ENCODE peak calls at places on chromosomes 4 and X, in seven cellular contexts. C is GM12878, P is H1, K is SK-N-SH, Q is HCT116, E is K562, L is HepG2. S is an unnamed sample.

GRCh38 chr4:35772291-35772690 is 472.0 kb downstream of the ARAP2 start:
- DNase-seq in C (no peak), P (no peak), K (no peak), Q (no peak), E (no peak), L (no peak), S (no peak)

GRCh38 chr4:4837316-4837715 is 22.1 kb upstream of the MSX1 start:
- DNase-seq in C (no peak), P (no peak), K (no peak), Q (no peak), E (no peak), L (no peak), S (no peak)

GRCh38 chr4:94419956-94420355 is 31.8 kb upstream of the PDLIM5 start:
- DNase-seq in C (no peak), P (no peak), K (no peak), Q (no peak), E (peak), L (peak), S (no peak)

GRCh38 chr4:71456841-71457240 is 118.0 kb downstream of the SLC4A4 start:
- DNase-seq in C (no peak), P (no peak), K (no peak), Q (no peak), E (no peak), L (peak), S (no peak)

GRCh38 chrX:75113664-75114063 is 42.4 kb downstream of the ABCB7 start:
- DNase-seq in C (no peak), P (no peak), K (no peak), Q (no peak), E (no peak), L (no peak), S (no peak)

GRCh38 chr4:19304028-19304427 is 947.7 kb upstream of the SLIT2 start:
- DNase-seq in C (no peak), P (no peak), K (no peak), Q (no peak), E (no peak), L (no peak), S (no peak)

GRCh38 chr4:146442801-146443200 is 78.9 kb downstream of the SLC10A7 start:
- DNase-seq in C (no peak), P (no peak), K (no peak), Q (no peak), E (no peak), L (no peak), S (no peak)

GRCh38 chr4:147829401-147830101 is 97.7 kb downstream of the ARHGAP10 start:
- DNase-seq in C (no peak), P (no peak), K (no peak), Q (no peak), E (no peak), L (no peak), S (no peak)

GRCh38 chr4:166658585-166658984 is 575.7 kb downstream of the SPOCK3 start:
- DNase-seq in C (peak), P (no peak), K (no peak), Q (no peak), E (no peak), L (no peak), S (no peak)

GRCh38 chrX:108537005-108537404 is 97.4 kb downstream of the COL4A5 start:
- DNase-seq in C (no peak), P (no peak), K (peak), Q (peak), E (peak), L (peak), S (peak)

GRCh38 chr4:104395219-104395618 is 99.5 kb downstream of the CXXC4 start:
- DNase-seq in C (no peak), P (no peak), K (no peak), Q (no peak), E (no peak), L (no peak), S (no peak)

GRCh38 chr4:160224049-160224448 is 1121.2 kb downstream of the RAPGEF2 start:
- DNase-seq in C (no peak), P (no peak), K (no peak), Q (no peak), E (no peak), L (no peak), S (no peak)

GRCh38 chr4:15427126-15427525 is 707 bp upstream of the C1QTNF7 start:
- DNase-seq in C (no peak), P (no peak), K (no peak), Q (no peak), E (no peak), L (no peak), S (no peak)

GRCh38 chr4:87840149-87840548 is 7.4 kb downstream of the MEPE start:
- DNase-seq in C (no peak), P (no peak), K (no peak), Q (no peak), E (no peak), L (no peak), S (no peak)

GRCh38 chrX:145817299-145817665 is 347 bp upstream of the SLITRK2 start:
- DNase-seq in C (no peak), P (no peak), K (no peak), Q (no peak), E (no peak), L (no peak), S (no peak)

GRCh38 chr4:128292349-128292748 is 4.7 kb upstream of the PGRMC2 start:
- DNase-seq in C (no peak), P (no peak), K (no peak), Q (no peak), E (no peak), L (no peak), S (no peak)

GRCh38 chr4:110503588-110504435 is 27.9 kb downstream of the ENPEP start:
- DNase-seq in C (no peak), P (no peak), K (no peak), Q (no peak), E (no peak), L (no peak), S (no peak)

GRCh38 chr4:54959656-54960055 is 165.7 kb downstream of the KDR start:
- DNase-seq in C (no peak), P (no peak), K (no peak), Q (no peak), E (no peak), L (no peak), S (no peak)

GRCh38 chr4:167234388-167234881 is at the start of gene SPOCK3:
- DNase-seq in C (no peak), P (no peak), K (peak), Q (peak), E (no peak), L (no peak), S (peak)

GRCh38 chrX:153953342-153953830 is 8.9 kb upstream of the RENBP start:
- DNase-seq in C (no peak), P (peak), K (peak), Q (no peak), E (peak), L (peak), S (peak)

GRCh38 chrX:120725874-120726273 is 96.0 kb upstream of the C1GALT1C1 start:
- DNase-seq in C (no peak), P (no peak), K (no peak), Q (no peak), E (no peak), L (no peak), S (no peak)

GRCh38 chrX:119382606-119383005 is 16.5 kb upstream of the SLC25A43 start:
- DNase-seq in C (no peak), P (no peak), K (no peak), Q (no peak), E (no peak), L (no peak), S (no peak)

GRCh38 chr4:138540056-138540800 is 298.1 kb upstream of the SLC7A11 start:
- DNase-seq in C (no peak), P (no peak), K (no peak), Q (no peak), E (no peak), L (no peak), S (no peak)

GRCh38 chr4:102600689-102601088 is 99.5 kb downstream of the NFKB1 start:
- DNase-seq in C (no peak), P (no peak), K (no peak), Q (no peak), E (no peak), L (no peak), S (no peak)

GRCh38 chr4:102599887-102600286 is 98.7 kb downstream of the NFKB1 start:
- DNase-seq in C (no peak), P (no peak), K (no peak), Q (no peak), E (no peak), L (no peak), S (no peak)

GRCh38 chr4:102598759-102599379 is 97.7 kb downstream of the NFKB1 start:
- DNase-seq in C (no peak), P (no peak), K (no peak), Q (no peak), E (no peak), L (no peak), S (no peak)

GRCh38 chr4:102599455-102599854 is 98.3 kb downstream of the NFKB1 start:
- DNase-seq in C (no peak), P (no peak), K (no peak), Q (no peak), E (no peak), L (no peak), S (no peak)

DNA sequence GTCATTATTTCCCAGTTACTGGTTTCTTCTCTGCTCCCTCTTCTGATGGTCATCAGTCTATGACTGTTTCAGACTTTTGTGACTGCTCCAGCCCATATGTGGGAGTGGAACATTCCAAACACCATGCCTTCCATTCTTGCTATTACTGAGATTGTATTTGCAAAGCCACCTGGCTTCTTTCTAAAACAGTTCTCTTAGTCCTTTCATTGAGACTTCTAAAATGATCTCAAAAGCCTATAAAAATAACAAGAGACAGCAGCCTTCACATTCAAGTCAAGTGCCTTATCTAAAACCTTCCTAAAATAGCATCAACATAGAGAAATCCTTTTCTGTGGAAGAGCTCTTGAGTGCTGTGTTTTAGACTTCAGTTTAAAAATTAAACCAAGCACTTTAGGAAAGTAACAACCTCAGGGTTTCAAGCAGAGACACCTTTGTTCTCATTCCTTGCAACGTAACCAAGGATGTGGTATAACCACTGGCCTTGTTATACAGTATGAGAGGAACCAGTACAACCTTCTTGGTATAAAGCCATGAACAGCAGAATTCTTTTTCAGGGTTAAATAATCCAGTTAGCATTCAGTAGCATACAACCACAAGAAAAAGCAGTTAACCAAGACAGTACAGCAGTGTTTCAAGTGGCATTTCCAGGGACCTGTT is 97.1 kb downstream of the NFKB1 start:
- DNase-seq in C (no peak), P (no peak), K (no peak), Q (no peak), E (no peak), L (no peak), S (no peak)
- TF ChIP-seq JUND in C (no peak), P (no peak), K (no peak), Q (no peak), E (no peak), L (no peak), S (no peak)

GRCh38 chrX:100685997-100686305 is 42.0 kb downstream of the SRPX2 start:
- DNase-seq in C (no peak), P (no peak), K (no peak), Q (no peak), E (no peak), L (no peak), S (no peak)

GRCh38 chrX:100687128-100687527 is 43.1 kb downstream of the SRPX2 start:
- DNase-seq in C (no peak), P (no peak), K (no peak), Q (no peak), E (no peak), L (no peak), S (no peak)

GRCh38 chrX:100687546-100687945 is 43.5 kb downstream of the SRPX2 start:
- DNase-seq in C (no peak), P (no peak), K (no peak), Q (no peak), E (no peak), L (no peak), S (no peak)

GRCh38 chrX:100682939-100683338 is 38.9 kb downstream of the SRPX2 start:
- DNase-seq in C (no peak), P (no peak), K (no peak), Q (no peak), E (no peak), L (peak), S (no peak)

DNA sequence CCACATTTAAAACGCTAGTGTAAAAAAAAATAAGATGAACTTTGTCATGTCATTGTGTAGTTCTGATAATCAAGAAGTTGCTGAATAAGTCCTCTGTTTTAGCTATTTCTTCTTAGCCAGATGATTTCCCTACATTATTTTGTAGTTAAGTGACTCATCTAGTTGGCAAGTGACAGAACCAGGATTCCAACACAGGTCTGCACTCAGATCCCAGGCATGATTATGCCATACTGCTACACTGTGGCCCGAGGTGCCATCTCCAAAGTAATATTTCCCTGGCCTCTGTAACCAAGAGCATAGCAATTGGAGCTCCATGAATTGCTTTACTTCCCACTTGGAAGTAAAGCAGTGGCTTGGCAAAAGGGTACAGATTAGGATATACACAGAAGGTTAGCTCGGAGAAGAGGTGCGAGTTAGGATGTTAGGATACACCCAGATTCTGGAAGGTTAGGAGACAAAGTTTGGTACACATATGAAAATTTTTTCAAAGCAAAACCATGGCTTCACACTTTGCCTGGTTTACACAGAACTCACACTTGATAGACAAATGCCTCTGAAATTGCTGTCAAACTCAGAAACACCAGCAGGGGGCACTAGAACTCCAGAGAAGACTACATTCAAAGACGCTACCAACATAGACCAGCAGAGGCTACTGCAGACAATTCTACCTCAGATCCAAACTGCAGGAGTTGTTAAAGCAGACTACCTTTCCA is 41.4 kb downstream of the SRPX2 start:
- DNase-seq in C (peak), P (peak), K (peak), Q (peak), E (peak), L (peak), S (peak)
- TF ChIP-seq JUND in C (no peak), P (no peak), K (no peak), Q (no peak), E (no peak), L (no peak), S (no peak)

GRCh38 chrX:46574337-46574940 is 874 bp downstream of the CHST7 start:
- DNase-seq in C (no peak), P (peak), K (peak), Q (no peak), E (no peak), L (peak), S (no peak)

GRCh38 chrX:46573331-46573895 is at the start of gene CHST7:
- DNase-seq in C (no peak), P (no peak), K (peak), Q (peak), E (no peak), L (peak), S (peak)

GRCh38 chrX:46572295-46572936 is 1.1 kb upstream of the CHST7 start:
- DNase-seq in C (peak), P (no peak), K (no peak), Q (no peak), E (no peak), L (no peak), S (no peak)

GRCh38 chrX:46574941-46575381 is 1.4 kb downstream of the CHST7 start:
- DNase-seq in C (no peak), P (no peak), K (peak), Q (no peak), E (no peak), L (no peak), S (no peak)

GRCh38 chrX:46573896-46574336 is 351 bp downstream of the CHST7 start:
- DNase-seq in C (no peak), P (peak), K (peak), Q (no peak), E (no peak), L (peak), S (peak)
- TF ChIP-seq JUND in C (no peak), P (no peak), K (no peak), Q (no peak), E (no peak), L (no peak), S (no peak)

GRCh38 chr4:122747883-122748282 is 15.4 kb downstream of the BBS12 start:
- DNase-seq in C (no peak), P (no peak), K (no peak), Q (no peak), E (no peak), L (no peak), S (no peak)
- TF ChIP-seq JUND in C (no peak), P (no peak), K (no peak), Q (no peak), E (peak), L (no peak), S (no peak)

GRCh38 chr4:175306436-175306835 is 388.3 kb downstream of the ADAM29 start:
- DNase-seq in C (no peak), P (no peak), K (no peak), Q (no peak), E (no peak), L (no peak), S (peak)
- TF ChIP-seq JUND in C (no peak), P (no peak), K (no peak), Q (no peak), E (no peak), L (no peak), S (no peak)

GRCh38 chrX:11215191-11215921 is 77.9 kb upstream of the AMELX start:
- DNase-seq in C (no peak), P (peak), K (peak), Q (no peak), E (no peak), L (no peak), S (no peak)
- TF ChIP-seq JUND in C (no peak), P (no peak), K (no peak), Q (no peak), E (no peak), L (no peak), S (no peak)

GRCh38 chrX:129495941-129496340 is 27.3 kb downstream of the SMARCA1 start:
- DNase-seq in C (no peak), P (no peak), K (no peak), Q (no peak), E (no peak), L (no peak), S (no peak)
- TF ChIP-seq JUND in C (no peak), P (no peak), K (peak), Q (no peak), E (no peak), L (no peak), S (no peak)

DNA sequence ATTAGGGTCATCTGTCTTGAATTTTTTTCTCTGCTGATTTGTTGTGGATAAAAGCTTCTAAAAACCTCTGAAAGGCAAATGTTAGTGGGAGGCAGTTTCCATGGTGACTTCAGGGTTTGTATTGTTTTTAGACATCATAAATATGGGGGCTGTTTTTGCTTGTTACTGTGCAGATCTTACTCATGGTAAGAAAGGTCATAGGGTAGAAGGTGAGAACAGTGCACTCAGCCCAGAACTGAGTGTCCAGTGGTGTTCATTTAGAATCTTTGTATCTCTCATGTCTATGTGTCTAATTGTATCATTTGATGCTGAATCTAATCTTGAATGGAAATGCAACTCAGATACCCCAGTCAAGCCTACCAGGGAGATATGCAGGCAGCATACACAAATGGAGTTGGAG is 609.8 kb downstream of the ZNF674 start:
- DNase-seq in C (no peak), P (no peak), K (no peak), Q (no peak), E (no peak), L (no peak), S (no peak)
- TF ChIP-seq JUND in C (no peak), P (no peak), K (no peak), Q (no peak), E (no peak), L (no peak), S (no peak)

GRCh38 chr4:8090312-8090711 is 68.3 kb downstream of the ABLIM2 start:
- DNase-seq in C (no peak), P (no peak), K (no peak), Q (no peak), E (no peak), L (no peak), S (no peak)

GRCh38 chr4:8088966-8089491 is 69.6 kb downstream of the ABLIM2 start:
- DNase-seq in C (no peak), P (no peak), K (no peak), Q (no peak), E (no peak), L (no peak), S (no peak)

GRCh38 chr4:8093587-8094274 is 64.9 kb downstream of the ABLIM2 start:
- DNase-seq in C (no peak), P (no peak), K (no peak), Q (no peak), E (no peak), L (no peak), S (no peak)

GRCh38 chr4:8089862-8090261 is 68.8 kb downstream of the ABLIM2 start:
- DNase-seq in C (no peak), P (no peak), K (no peak), Q (no peak), E (no peak), L (no peak), S (no peak)

GRCh38 chr4:8092282-8092681 is 66.3 kb downstream of the ABLIM2 start:
- DNase-seq in C (no peak), P (no peak), K (no peak), Q (no peak), E (no peak), L (no peak), S (no peak)
- TF ChIP-seq JUND in C (no peak), P (no peak), K (no peak), Q (no peak), E (no peak), L (no peak), S (no peak)

GRCh38 chr4:40685300-40685699 is 55.6 kb upstream of the RBM47 start:
- DNase-seq in C (no peak), P (no peak), K (no peak), Q (no peak), E (no peak), L (peak), S (no peak)

GRCh38 chr4:40686081-40686913 is 56.6 kb upstream of the RBM47 start:
- DNase-seq in C (no peak), P (no peak), K (no peak), Q (no peak), E (no peak), L (no peak), S (no peak)

GRCh38 chr4:40682298-40683101 is 52.8 kb upstream of the RBM47 start:
- DNase-seq in C (no peak), P (no peak), K (no peak), Q (no peak), E (no peak), L (no peak), S (no peak)

GRCh38 chr4:40681600-40682297 is 52.1 kb upstream of the RBM47 start:
- DNase-seq in C (no peak), P (no peak), K (no peak), Q (no peak), E (no peak), L (no peak), S (no peak)

DNA sequence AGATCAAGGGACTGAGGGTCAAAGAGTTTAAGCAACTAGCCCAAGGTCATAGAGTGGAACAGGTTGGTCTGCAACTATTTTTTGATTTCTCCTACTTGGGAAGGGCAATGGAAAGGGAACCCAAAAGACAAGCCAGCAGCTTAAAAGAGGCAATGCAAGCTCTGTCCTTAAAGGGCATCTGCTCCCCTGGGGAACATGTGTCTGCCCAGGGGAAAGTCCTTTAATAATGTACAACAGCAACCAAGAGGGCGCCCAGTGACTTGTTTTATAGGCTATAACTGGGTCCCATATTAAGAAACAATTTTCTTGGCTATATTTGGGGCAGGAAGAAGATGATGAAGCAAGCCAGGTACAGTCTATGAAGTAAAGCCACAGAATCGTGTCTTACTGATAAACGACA is 54.7 kb upstream of the RBM47 start:
- DNase-seq in C (no peak), P (no peak), K (no peak), Q (no peak), E (no peak), L (no peak), S (no peak)
- TF ChIP-seq JUND in C (no peak), P (no peak), K (no peak), Q (no peak), E (no peak), L (no peak), S (no peak)

S was measured in T47D.